ENCODE peak calls at places on chromosomes 13 and 19, in six cellular contexts. One of them, this sample, is unnamed. For H3K36me3 and H3K9me3, the result is how much of the 10 kb centered on the place peaks cover.

GRCh38 chr19:32642771-32643170 is 32.2 kb downstream of the ANKRD27 start:
- DNase-seq in lung: no peak
- DNase-seq in WERI-Rb-1: no peak
- DNase-seq in left ventricle myocardium inferior: no peak
- DNase-seq in endothelial cell of umbilical vein: no peak
- DNase-seq in lower lobe of right lung: no peak
- DNase-seq in this sample: no peak

GRCh38 chr13:46149272-46150133 is 32.5 kb downstream of the LCP1 start:
- DNase-seq in lower lobe of right lung: no peak
- DNase-seq in left ventricle myocardium inferior: no peak
- DNase-seq in endothelial cell of umbilical vein: no peak
- DNase-seq in WERI-Rb-1: no peak
- DNase-seq in lung: no peak
- DNase-seq in this sample: no peak

GRCh38 chr19:15779756-15780476 is 7.5 kb upstream of the OR10H5 start:
- DNase-seq in left ventricle myocardium inferior: peak
- DNase-seq in lung: peak
- DNase-seq in endothelial cell of umbilical vein: no peak
- DNase-seq in WERI-Rb-1: no peak
- DNase-seq in lower lobe of right lung: peak
- DNase-seq in this sample: no peak

GRCh38 chr19:18894254-18895037 is 1.5 kb downstream of the CERS1 start:
- DNase-seq in lung: no peak
- DNase-seq in endothelial cell of umbilical vein: no peak
- DNase-seq in left ventricle myocardium inferior: no peak
- DNase-seq in lower lobe of right lung: no peak
- DNase-seq in WERI-Rb-1: no peak
- DNase-seq in this sample: peak

GRCh38 chr13:36925603-36926002 is 5.6 kb upstream of the SMAD9 start:
- DNase-seq in WERI-Rb-1: no peak
- DNase-seq in endothelial cell of umbilical vein: no peak
- DNase-seq in lung: no peak
- DNase-seq in lower lobe of right lung: no peak
- DNase-seq in left ventricle myocardium inferior: no peak
- DNase-seq in this sample: no peak

GRCh38 chr13:37369618-37370017 is 228.9 kb downstream of the POSTN start:
- DNase-seq in lower lobe of right lung: no peak
- DNase-seq in lung: no peak
- DNase-seq in left ventricle myocardium inferior: no peak
- DNase-seq in WERI-Rb-1: no peak
- DNase-seq in endothelial cell of umbilical vein: peak
- DNase-seq in this sample: no peak

GRCh38 chr19:49019242-49019932 is 2.5 kb upstream of the LHB start:
- DNase-seq in WERI-Rb-1: peak
- DNase-seq in endothelial cell of umbilical vein: peak
- DNase-seq in left ventricle myocardium inferior: peak
- DNase-seq in lower lobe of right lung: peak
- DNase-seq in lung: peak
- DNase-seq in this sample: peak

GRCh38 chr13:33636955-33637670 is 180.8 kb upstream of the RFC3 start:
- DNase-seq in lung: no peak
- DNase-seq in left ventricle myocardium inferior: no peak
- DNase-seq in lower lobe of right lung: no peak
- DNase-seq in endothelial cell of umbilical vein: no peak
- DNase-seq in WERI-Rb-1: no peak
- DNase-seq in this sample: no peak

GRCh38 chr19:58394821-58395219 is 636 bp upstream of the RNF225 start:
- DNase-seq in WERI-Rb-1: no peak
- DNase-seq in left ventricle myocardium inferior: no peak
- DNase-seq in endothelial cell of umbilical vein: no peak
- DNase-seq in lower lobe of right lung: no peak
- DNase-seq in lung: no peak
- DNase-seq in this sample: no peak
- H3K36me3 ChIP-seq in WERI-Rb-1: half or more
- H3K36me3 ChIP-seq in left ventricle myocardium inferior: half or more
- H3K36me3 ChIP-seq in endothelial cell of umbilical vein: under half
- H3K36me3 ChIP-seq in lower lobe of right lung: half or more
- H3K36me3 ChIP-seq in lung: under half
- H3K36me3 ChIP-seq in this sample: half or more

DNA sequence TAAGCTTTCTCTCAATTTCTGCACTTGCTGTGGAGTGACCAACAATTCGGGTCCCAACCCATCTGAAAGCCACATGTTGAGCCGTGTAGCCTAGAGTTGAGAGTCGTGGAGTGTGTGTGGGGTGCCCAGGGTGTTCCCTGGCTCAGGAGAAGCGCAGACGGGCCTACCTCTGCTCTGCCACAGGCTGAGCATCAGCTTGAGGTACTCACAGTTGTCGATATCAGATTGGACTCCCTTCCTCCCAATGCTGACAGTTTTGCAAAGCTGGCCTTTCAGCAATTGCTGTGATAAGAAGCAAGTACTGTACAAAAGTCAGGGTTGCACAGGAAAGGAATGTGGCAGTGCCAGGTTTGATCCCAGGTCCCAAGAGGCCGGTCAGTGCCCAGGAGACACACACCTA is 133.4 kb upstream of the SPACA7 start:
- DNase-seq in WERI-Rb-1: no peak
- DNase-seq in left ventricle myocardium inferior: no peak
- DNase-seq in lung: no peak
- DNase-seq in endothelial cell of umbilical vein: no peak
- DNase-seq in lower lobe of right lung: no peak
- DNase-seq in this sample: no peak
- H3K9me3 ChIP-seq in WERI-Rb-1: under half
- H3K9me3 ChIP-seq in left ventricle myocardium inferior: under half
- H3K9me3 ChIP-seq in lung: under half
- H3K9me3 ChIP-seq in endothelial cell of umbilical vein: under half
- H3K9me3 ChIP-seq in lower lobe of right lung: under half
- H3K9me3 ChIP-seq in this sample: under half

GRCh38 chr19:12676928-12677327 is 4.8 kb downstream of the DHPS start:
- DNase-seq in left ventricle myocardium inferior: no peak
- DNase-seq in endothelial cell of umbilical vein: no peak
- DNase-seq in WERI-Rb-1: no peak
- DNase-seq in lower lobe of right lung: no peak
- DNase-seq in lung: no peak
- DNase-seq in this sample: no peak

GRCh38 chr19:12672744-12673143 is 6.1 kb downstream of the WDR83 start:
- DNase-seq in left ventricle myocardium inferior: no peak
- DNase-seq in lower lobe of right lung: no peak
- DNase-seq in endothelial cell of umbilical vein: no peak
- DNase-seq in WERI-Rb-1: no peak
- DNase-seq in lung: no peak
- DNase-seq in this sample: no peak

GRCh38 chr19:12676384-12676792 is 5.3 kb downstream of the DHPS start:
- DNase-seq in lung: peak
- DNase-seq in lower lobe of right lung: peak
- DNase-seq in left ventricle myocardium inferior: peak
- DNase-seq in endothelial cell of umbilical vein: peak
- DNase-seq in WERI-Rb-1: peak
- DNase-seq in this sample: peak

GRCh38 chr19:12675377-12675776 is 6.3 kb downstream of the DHPS start:
- DNase-seq in lower lobe of right lung: no peak
- DNase-seq in WERI-Rb-1: no peak
- DNase-seq in lung: no peak
- DNase-seq in endothelial cell of umbilical vein: no peak
- DNase-seq in left ventricle myocardium inferior: no peak
- DNase-seq in this sample: no peak

DNA sequence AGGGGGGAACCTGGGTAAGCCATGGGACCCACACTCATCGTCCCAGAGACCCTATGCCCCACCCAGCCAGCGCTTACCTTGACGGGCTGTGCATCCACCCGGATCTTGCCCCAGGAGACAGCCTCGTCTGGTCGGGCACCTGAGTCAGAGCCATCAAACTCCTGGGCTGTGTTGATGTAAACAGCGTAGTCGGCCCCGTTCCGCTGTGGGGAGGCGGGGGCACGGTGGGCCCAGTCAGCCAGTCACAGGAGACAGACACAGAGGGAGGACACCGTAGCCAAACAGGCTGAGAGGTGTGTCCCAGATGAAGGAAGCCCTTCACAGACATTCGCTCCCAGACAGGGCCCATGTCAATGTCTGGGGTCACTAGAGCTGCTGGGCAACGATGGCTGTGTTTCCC is 5.7 kb downstream of the DHPS start:
- DNase-seq in left ventricle myocardium inferior: no peak
- DNase-seq in endothelial cell of umbilical vein: no peak
- DNase-seq in lung: no peak
- DNase-seq in lower lobe of right lung: no peak
- DNase-seq in WERI-Rb-1: no peak
- DNase-seq in this sample: no peak
- H3K36me3 ChIP-seq in left ventricle myocardium inferior: half or more
- H3K36me3 ChIP-seq in endothelial cell of umbilical vein: under half
- H3K36me3 ChIP-seq in lung: under half
- H3K36me3 ChIP-seq in lower lobe of right lung: half or more
- H3K36me3 ChIP-seq in WERI-Rb-1: half or more
- H3K36me3 ChIP-seq in this sample: half or more

DNA sequence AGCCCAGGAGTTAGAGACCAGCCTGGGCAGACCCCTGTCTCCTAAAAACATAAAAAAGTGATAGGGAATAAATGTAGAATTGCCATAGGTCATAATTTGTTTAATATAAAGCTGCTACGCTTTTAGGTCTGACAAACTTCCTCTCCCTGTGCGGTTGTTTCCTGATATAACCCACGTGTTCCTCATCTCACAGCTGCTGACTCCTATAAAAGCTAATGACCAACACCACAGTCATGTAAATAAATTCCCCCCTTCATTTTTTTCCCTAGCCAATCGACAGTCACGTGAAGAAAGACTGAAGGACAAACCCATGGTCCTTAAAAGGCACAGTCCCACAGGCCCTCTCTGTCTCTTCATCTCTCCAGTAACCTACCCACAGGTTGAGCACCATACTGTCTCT is 27.5 kb downstream of the ZNF266 start:
- DNase-seq in lower lobe of right lung: no peak
- DNase-seq in WERI-Rb-1: no peak
- DNase-seq in left ventricle myocardium inferior: no peak
- DNase-seq in endothelial cell of umbilical vein: no peak
- DNase-seq in lung: no peak
- DNase-seq in this sample: no peak
- H3K9me3 ChIP-seq in lower lobe of right lung: half or more
- H3K9me3 ChIP-seq in WERI-Rb-1: under half
- H3K9me3 ChIP-seq in left ventricle myocardium inferior: half or more
- H3K9me3 ChIP-seq in endothelial cell of umbilical vein: under half
- H3K9me3 ChIP-seq in lung: under half
- H3K9me3 ChIP-seq in this sample: under half

GRCh38 chr19:35015576-35016351 is 14.5 kb upstream of the SCN1B start:
- DNase-seq in endothelial cell of umbilical vein: no peak
- DNase-seq in lung: no peak
- DNase-seq in lower lobe of right lung: no peak
- DNase-seq in WERI-Rb-1: no peak
- DNase-seq in left ventricle myocardium inferior: no peak
- DNase-seq in this sample: no peak
- H3K36me3 ChIP-seq in endothelial cell of umbilical vein: half or more
- H3K36me3 ChIP-seq in lung: under half
- H3K36me3 ChIP-seq in lower lobe of right lung: half or more
- H3K36me3 ChIP-seq in WERI-Rb-1: half or more
- H3K36me3 ChIP-seq in left ventricle myocardium inferior: half or more
- H3K36me3 ChIP-seq in this sample: half or more

GRCh38 chr19:27890206-27890605 is 1322.7 kb downstream of the UQCRFS1 start:
- DNase-seq in left ventricle myocardium inferior: no peak
- DNase-seq in endothelial cell of umbilical vein: no peak
- DNase-seq in lung: no peak
- DNase-seq in WERI-Rb-1: no peak
- DNase-seq in lower lobe of right lung: no peak
- DNase-seq in this sample: no peak
- H3K9me3 ChIP-seq in left ventricle myocardium inferior: under half
- H3K9me3 ChIP-seq in endothelial cell of umbilical vein: under half
- H3K9me3 ChIP-seq in lung: under half
- H3K9me3 ChIP-seq in WERI-Rb-1: under half
- H3K9me3 ChIP-seq in lower lobe of right lung: under half
- H3K9me3 ChIP-seq in this sample: under half

GRCh38 chr19:10677796-10678195 is 23.4 kb upstream of the QTRT1 start:
- DNase-seq in left ventricle myocardium inferior: no peak
- DNase-seq in endothelial cell of umbilical vein: no peak
- DNase-seq in WERI-Rb-1: no peak
- DNase-seq in lung: no peak
- DNase-seq in lower lobe of right lung: no peak
- DNase-seq in this sample: no peak

GRCh38 chr19:10679743-10680142 is 21.5 kb upstream of the QTRT1 start:
- DNase-seq in lung: no peak
- DNase-seq in left ventricle myocardium inferior: no peak
- DNase-seq in WERI-Rb-1: no peak
- DNase-seq in endothelial cell of umbilical vein: no peak
- DNase-seq in lower lobe of right lung: no peak
- DNase-seq in this sample: no peak

GRCh38 chr19:10680545-10681135 is 20.6 kb upstream of the QTRT1 start:
- DNase-seq in lung: no peak
- DNase-seq in left ventricle myocardium inferior: no peak
- DNase-seq in endothelial cell of umbilical vein: no peak
- DNase-seq in WERI-Rb-1: no peak
- DNase-seq in lower lobe of right lung: no peak
- DNase-seq in this sample: no peak

GRCh38 chr19:10681658-10682057 is 19.6 kb upstream of the QTRT1 start:
- DNase-seq in lower lobe of right lung: no peak
- DNase-seq in lung: no peak
- DNase-seq in endothelial cell of umbilical vein: no peak
- DNase-seq in left ventricle myocardium inferior: no peak
- DNase-seq in WERI-Rb-1: no peak
- DNase-seq in this sample: no peak

GRCh38 chr19:10678813-10679212 is 22.4 kb upstream of the QTRT1 start:
- DNase-seq in lower lobe of right lung: no peak
- DNase-seq in WERI-Rb-1: no peak
- DNase-seq in endothelial cell of umbilical vein: no peak
- DNase-seq in lung: no peak
- DNase-seq in left ventricle myocardium inferior: no peak
- DNase-seq in this sample: no peak
- H3K36me3 ChIP-seq in lower lobe of right lung: half or more
- H3K36me3 ChIP-seq in WERI-Rb-1: half or more
- H3K36me3 ChIP-seq in endothelial cell of umbilical vein: half or more
- H3K36me3 ChIP-seq in lung: under half
- H3K36me3 ChIP-seq in left ventricle myocardium inferior: half or more
- H3K36me3 ChIP-seq in this sample: half or more

GRCh38 chr19:39986643-39987042 is 10.2 kb upstream of the ZNF546 start:
- DNase-seq in left ventricle myocardium inferior: no peak
- DNase-seq in lung: no peak
- DNase-seq in lower lobe of right lung: no peak
- DNase-seq in WERI-Rb-1: no peak
- DNase-seq in endothelial cell of umbilical vein: no peak
- DNase-seq in this sample: no peak
- H3K9me3 ChIP-seq in left ventricle myocardium inferior: under half
- H3K9me3 ChIP-seq in lung: under half
- H3K9me3 ChIP-seq in lower lobe of right lung: under half
- H3K9me3 ChIP-seq in WERI-Rb-1: under half
- H3K9me3 ChIP-seq in endothelial cell of umbilical vein: under half
- H3K9me3 ChIP-seq in this sample: under half

GRCh38 chr19:38486731-38487336 is 53.3 kb downstream of the RYR1 start:
- DNase-seq in endothelial cell of umbilical vein: no peak
- DNase-seq in lower lobe of right lung: no peak
- DNase-seq in left ventricle myocardium inferior: no peak
- DNase-seq in lung: no peak
- DNase-seq in WERI-Rb-1: no peak
- DNase-seq in this sample: no peak
- H3K36me3 ChIP-seq in endothelial cell of umbilical vein: under half
- H3K36me3 ChIP-seq in lower lobe of right lung: under half
- H3K36me3 ChIP-seq in left ventricle myocardium inferior: under half
- H3K36me3 ChIP-seq in lung: under half
- H3K36me3 ChIP-seq in WERI-Rb-1: under half
- H3K36me3 ChIP-seq in this sample: under half

DNA sequence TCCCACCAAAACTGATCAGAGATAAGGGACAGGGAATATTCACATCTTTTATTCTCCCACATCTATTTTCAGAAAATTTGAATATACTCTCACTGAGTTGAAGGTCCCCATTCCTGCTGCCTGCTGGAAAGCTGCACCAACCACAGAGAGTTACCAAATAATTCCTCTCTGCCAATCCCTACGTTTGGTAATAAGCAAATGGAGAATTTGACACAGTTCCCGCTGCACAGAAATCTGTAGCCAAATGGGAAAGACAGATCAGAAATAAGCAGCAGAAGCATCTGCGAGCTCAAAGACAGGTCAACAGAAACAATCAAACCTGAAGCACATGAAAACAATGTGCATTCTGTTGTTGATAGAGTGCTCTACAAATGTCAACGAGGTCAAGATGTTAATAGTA is 9.9 kb downstream of the ZNF112 start:
- DNase-seq in lower lobe of right lung: no peak
- DNase-seq in left ventricle myocardium inferior: no peak
- DNase-seq in WERI-Rb-1: no peak
- DNase-seq in endothelial cell of umbilical vein: no peak
- DNase-seq in lung: no peak
- DNase-seq in this sample: no peak
- H3K9me3 ChIP-seq in lower lobe of right lung: half or more
- H3K9me3 ChIP-seq in left ventricle myocardium inferior: half or more
- H3K9me3 ChIP-seq in WERI-Rb-1: under half
- H3K9me3 ChIP-seq in endothelial cell of umbilical vein: under half
- H3K9me3 ChIP-seq in lung: under half
- H3K9me3 ChIP-seq in this sample: under half

This sample was measured in BE2C.